ENCODE peak calls at places on chromosomes 5 and 9, in four cellular contexts. J is A549, I is fibroblast of lung, U is mammary epithelial cell. X is an unnamed sample.

GRCh38 chr5:172530835-172531703 is 76.7 kb upstream of the SH3PXD2B start:
- DNase-seq in U (no peak), I (no peak), J (no peak), X (peak; percentile 7)

GRCh38 chr5:168159425-168159824 is 132.0 kb upstream of the WWC1 start:
- DNase-seq in J (peak; percentile 9), U (no peak), I (no peak), X (peak; percentile 24)

GRCh38 chr5:135112008-135112670 is 78.1 kb upstream of the PITX1 start:
- DNase-seq in U (no peak), J (no peak), I (no peak), X (no peak)

GRCh38 chr5:103774736-103775135 is 212.1 kb upstream of the NUDT12 start:
- DNase-seq in U (peak; percentile 5), J (peak; percentile 9), I (no peak), X (no peak)

GRCh38 chr5:7686794-7687193 is 164.1 kb downstream of the CFAP90 start:
- DNase-seq in U (no peak), J (no peak), I (no peak), X (no peak)

GRCh38 chr9:133702798-133703570 is 35.2 kb downstream of the SARDH start:
- DNase-seq in J (no peak), U (no peak), I (no peak), X (no peak)

GRCh38 chr9:91195372-91196012 is 166.2 kb downstream of the AUH start:
- DNase-seq in I (no peak), J (no peak), U (no peak), X (no peak)

GRCh38 chr9:12414514-12414913 is 278.7 kb upstream of the TYRP1 start:
- DNase-seq in U (no peak), J (no peak), I (no peak), X (no peak)

GRCh38 chr9:82382887-82383616 is 394.5 kb downstream of the SPATA31D1 start:
- DNase-seq in I (no peak), J (no peak), U (no peak), X (no peak)

GRCh38 chr5:153654444-153654843 is 164.0 kb downstream of the GRIA1 start:
- DNase-seq in I (peak; percentile 42), J (no peak), U (peak; percentile 80), X (no peak)

GRCh38 chr5:83516962-83517750 is 45.6 kb downstream of the VCAN start:
- DNase-seq in U (no peak), J (no peak), I (peak; percentile 50), X (no peak)

GRCh38 chr9:136947955-136948510 is 3.0 kb downstream of the C8G start:
- DNase-seq in J (peak; percentile 81), I (peak; percentile 37), U (peak; percentile 12), X (no peak)

GRCh38 chr9:79764377-79764776 is 192.6 kb downstream of the TLE4 start:
- DNase-seq in J (peak; percentile 31), U (peak; percentile 85), I (peak; percentile 68), X (no peak)

GRCh38 chr5:143824851-143825720 is 13.1 kb downstream of the HMHB1 start:
- DNase-seq in U (peak; percentile 55), I (peak; percentile 77), J (peak; percentile 89), X (peak; percentile 84)

GRCh38 chr5:163245584-163245983 is 191.8 kb upstream of the CCNG1 start:
- DNase-seq in I (no peak), J (no peak), U (no peak), X (no peak)

GRCh38 chr5:177132504-177133118 is 962 bp upstream of the NSD1 start:
- DNase-seq in J (no peak), U (no peak), I (peak; percentile 23), X (no peak)

GRCh38 chr9:115758441-115758840 is 395.1 kb upstream of the PAPPA start:
- DNase-seq in I (no peak), U (no peak), J (no peak), X (no peak)

GRCh38 chr5:2753452-2754409 is 2.3 kb upstream of the IRX2 start:
- DNase-seq in U (peak; percentile 8), J (no peak), I (no peak), X (no peak)

GRCh38 chr5:141916522-141916921 is 7.1 kb upstream of the DELE1 start:
- DNase-seq in U (no peak), J (no peak), I (no peak), X (no peak)

GRCh38 chr5:151596839-151597539 is 5.9 kb upstream of the FAT2 start:
- DNase-seq in I (no peak), J (no peak), U (no peak), X (no peak)

GRCh38 chr5:43602818-43603534 is at the start of gene NNT:
- DNase-seq in J (peak; percentile 55), I (peak; percentile 51), U (peak; percentile 42), X (peak; percentile 76)

GRCh38 chr9:78707481-78707977 is 410.6 kb downstream of the PSAT1 start:
- DNase-seq in U (peak; percentile 23), I (peak; percentile 30), J (no peak), X (peak; percentile 84)

GRCh38 chr5:103258957-103259704 is 568 bp downstream of the MACIR start:
- DNase-seq in I (peak; percentile 17), J (peak; percentile 81), U (peak; percentile 67), X (peak; percentile 73)

GRCh38 chr5:10702040-10702629 is 58.9 kb downstream of the DAP start:
- DNase-seq in U (peak; percentile 57), I (peak; percentile 96), J (no peak), X (no peak)

GRCh38 chr5:135715267-135716050 is 119.0 kb upstream of the SLC25A48 start:
- DNase-seq in I (no peak), J (no peak), U (peak; percentile 47), X (peak; percentile 34)

GRCh38 chr5:19240150-19240549 is 747.9 kb downstream of the CDH18 start:
- DNase-seq in U (peak; percentile 54), I (peak; percentile 12), J (no peak), X (no peak)

GRCh38 chr5:148469446-148470062 is 85.8 kb downstream of the FBXO38 start:
- DNase-seq in U (no peak), J (no peak), I (peak; percentile 89), X (no peak)

GRCh38 chr5:134246771-134247329 is 21.0 kb upstream of the PPP2CA start:
- DNase-seq in I (no peak), J (no peak), U (peak; percentile 61), X (no peak)

GRCh38 chr9:113309204-113309813 is 6.1 kb upstream of the RNF183 start:
- DNase-seq in J (peak; percentile 42), U (peak; percentile 9), I (peak; percentile 70), X (peak; percentile 62)

GRCh38 chr9:38392235-38393127 is at the start of gene ALDH1B1:
- DNase-seq in U (peak; percentile 80), J (peak; percentile 86), I (peak; percentile 78), X (peak; percentile 85)

GRCh38 chr5:100706796-100707195 is 171.6 kb downstream of the FAM174A start:
- DNase-seq in U (peak; percentile 7), J (peak; percentile 29), I (peak; percentile 56), X (peak; percentile 12)

GRCh38 chr5:20369151-20369550 is 381.2 kb upstream of the CDH18 start:
- DNase-seq in J (no peak), I (no peak), U (no peak), X (no peak)

GRCh38 chr5:80035839-80036238 is 691 bp downstream of the THBS4 start:
- DNase-seq in I (no peak), U (no peak), J (no peak), X (no peak)

GRCh38 chr5:149911031-149911430 is 33.6 kb downstream of the PDE6A start:
- DNase-seq in I (no peak), U (no peak), J (no peak), X (no peak)

GRCh38 chr5:149904977-149905376 is 39.6 kb downstream of the PDE6A start:
- DNase-seq in I (no peak), J (no peak), U (no peak), X (no peak)

GRCh38 chr5:149904293-149904886 is 40.2 kb downstream of the PDE6A start:
- DNase-seq in J (no peak), I (peak; percentile 18), U (no peak), X (no peak)

GRCh38 chr5:149903441-149903840 is 41.2 kb downstream of the PDE6A start:
- DNase-seq in U (no peak), I (no peak), J (no peak), X (no peak)

GRCh38 chr5:149907828-149908227 is 36.8 kb downstream of the PDE6A start:
- DNase-seq in I (no peak), U (no peak), J (no peak), X (no peak)
- H3K4me2 ChIP-seq in I (no peak overlapping the region), U (no peak overlapping the region), J (no peak overlapping the region), X (no peak overlapping the region)

GRCh38 chr9:108296056-108296455 is 559.7 kb downstream of the ACTL7B start:
- DNase-seq in J (no peak), I (peak; percentile 71), U (peak; percentile 83), X (no peak)
- H3K4me2 ChIP-seq in J (no peak overlapping the region), I (peak overlapping the region; percentile 19), U (peak overlapping the region; percentile 50), X (no peak overlapping the region)

GRCh38 chr5:110161162-110161561 is 471.4 kb downstream of the MAN2A1 start:
- DNase-seq in I (no peak), J (no peak), U (peak; percentile 16), X (no peak)
- H3K4me2 ChIP-seq in I (no peak overlapping the region), J (no peak overlapping the region), U (peak overlapping the region; percentile 53), X (no peak overlapping the region)

DNA sequence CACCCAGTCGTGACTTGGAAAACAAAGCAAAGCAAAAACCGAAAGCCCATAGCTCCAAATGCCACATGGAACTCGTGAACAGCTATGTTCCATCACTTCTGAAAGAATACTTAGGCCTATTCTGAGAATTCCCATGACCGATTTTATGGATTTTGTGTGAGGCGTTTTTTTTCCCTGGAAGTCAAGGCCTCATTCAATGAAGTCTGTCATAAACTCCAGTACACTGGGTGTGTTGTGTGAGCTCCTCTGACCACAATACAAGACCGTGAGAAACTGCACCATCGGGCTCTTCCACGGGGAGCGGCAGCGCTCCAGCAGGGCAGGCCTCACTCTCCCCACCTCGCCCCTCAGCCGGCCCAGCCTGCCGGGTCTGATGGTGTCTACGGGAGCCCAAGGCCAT is 209.5 kb downstream of the FANCC start:
- DNase-seq in J (no peak), I (no peak), U (no peak), X (no peak)
- H3K4me2 ChIP-seq in J (no peak overlapping the region), I (no peak overlapping the region), U (no peak overlapping the region), X (no peak overlapping the region)

X was measured in MM.1S.